ENCODE peak calls at places on chromosomes 2 and 18, in four cellular contexts. T is endothelial cell, D is PC-9, L is ELF-1. V is an unnamed sample.
A peak's percentile ranks its signal among the peaks of the same experiment; 100 is the strongest.

GRCh38 chr18:13268746-13269285 is 50.3 kb downstream of the LDLRAD4 start:
- DNase-seq in D (no peak), T (no peak), L (no peak), V (no peak)

GRCh38 chr18:34947711-34948125 is 93.5 kb upstream of the MAPRE2 start:
- DNase-seq in T (no peak), L (no peak), D (no peak), V (peak; percentile 30)

GRCh38 chr2:127597984-127598380 is 48.0 kb upstream of the GPR17 start:
- DNase-seq in L (no peak), D (no peak), T (no peak), V (no peak)

GRCh38 chr2:118622931-118623330 is 224.5 kb downstream of the EN1 start:
- DNase-seq in L (no peak), D (no peak), T (no peak), V (no peak)

GRCh38 chr2:113156278-113157107 is 17.3 kb upstream of the PSD4 start:
- DNase-seq in L (peak; percentile 51), T (no peak), D (no peak), V (peak; percentile 63)

GRCh38 chr2:202152104-202152771 is 79.2 kb downstream of the KIAA2012 start:
- DNase-seq in T (no peak), L (no peak), D (no peak), V (no peak)

GRCh38 chr2:203893386-203893785 is 25.8 kb downstream of the CTLA4 start:
- DNase-seq in L (no peak), T (no peak), D (no peak), V (no peak)

GRCh38 chr2:173708757-173709156 is 256.4 kb downstream of the SP3 start:
- DNase-seq in L (no peak), D (no peak), T (no peak), V (no peak)

GRCh38 chr2:64562148-64562784 is 38.1 kb downstream of the AFTPH start:
- DNase-seq in D (no peak), T (no peak), L (no peak), V (no peak)